ENCODE peak calls at places on chromosomes 12 and 14, in five cellular contexts. G is progenitor cell of endocrine pancreas, E is foreskin fibroblast, X is adrenal gland, S is omental fat pad. O is an unnamed sample.

GRCh38 chr12:27305673-27306504 is 26.7 kb upstream of the BMAL2 start:
- DNase-seq in G (no peak), E (peak), X (no peak), S (no peak), O (no peak)

GRCh38 chr14:81211844-81212243 is 8.9 kb downstream of the GTF2A1 start:
- DNase-seq in G (no peak), E (peak), X (peak), S (no peak), O (no peak)

GRCh38 chr12:93153321-93153720 is 224.2 kb upstream of the EEA1 start:
- DNase-seq in G (no peak), E (peak), X (no peak), S (no peak), O (no peak)

GRCh38 chr12:47095446-47096236 is 15.9 kb upstream of the AMIGO2 start:
- DNase-seq in G (no peak), E (peak), X (no peak), S (no peak), O (no peak)

GRCh38 chr12:89350661-89351488 is 1.4 kb downstream of the DUSP6 start:
- DNase-seq in G (no peak), E (peak), X (no peak), S (no peak), O (no peak)

GRCh38 chr14:37447883-37448391 is 147.1 kb downstream of the FOXA1 start:
- DNase-seq in G (no peak), E (no peak), X (no peak), S (no peak), O (no peak)

GRCh38 chr12:65518771-65519170 is 240.3 kb downstream of the MSRB3 start:
- DNase-seq in G (no peak), E (peak), X (no peak), S (no peak), O (no peak)

GRCh38 chr12:55742719-55743130 is at the start of gene GDF11:
- DNase-seq in G (peak), E (peak), X (peak), S (no peak), O (peak)

GRCh38 chr14:71193663-71194062 is 286.4 kb downstream of the PCNX1 start:
- DNase-seq in G (no peak), E (no peak), X (no peak), S (no peak), O (no peak)

GRCh38 chr12:25495336-25496097 is 57.6 kb downstream of the LMNTD1 start:
- DNase-seq in G (no peak), E (peak), X (no peak), S (no peak), O (no peak)

GRCh38 chr14:33943081-33943480 is 7.8 kb downstream of the EGLN3 start:
- DNase-seq in G (no peak), E (no peak), X (no peak), S (no peak), O (no peak)

GRCh38 chr12:9256341-9256740 is 48.1 kb upstream of the PZP start:
- DNase-seq in G (no peak), E (no peak), X (no peak), S (no peak), O (no peak)

GRCh38 chr12:9256758-9257405 is 48.7 kb upstream of the PZP start:
- DNase-seq in G (no peak), E (no peak), X (no peak), S (no peak), O (no peak)

GRCh38 chr12:9252256-9252655 is 44.1 kb upstream of the PZP start:
- DNase-seq in G (no peak), E (no peak), X (no peak), S (no peak), O (no peak)

GRCh38 chr12:9255837-9256236 is 47.6 kb upstream of the PZP start:
- DNase-seq in G (no peak), E (no peak), X (no peak), S (no peak), O (no peak)

GRCh38 chr12:9253464-9253863 is 45.3 kb upstream of the PZP start:
- DNase-seq in G (no peak), E (no peak), X (no peak), S (no peak), O (no peak)
- TF ChIP-seq CTCF in G (no peak), E (no peak), X (no peak), S (no peak), O (no peak)

GRCh38 chr14:64636980-64637429 is 67.2 kb upstream of the PLEKHG3 start:
- DNase-seq in G (no peak), E (no peak), X (no peak), S (no peak), O (no peak)
- TF ChIP-seq CTCF in G (no peak), E (no peak), X (peak), S (no peak), O (peak)

GRCh38 chr12:96623155-96623554 is 133.8 kb downstream of the CFAP54 start:
- DNase-seq in G (no peak), E (no peak), X (no peak), S (no peak), O (no peak)

DNA sequence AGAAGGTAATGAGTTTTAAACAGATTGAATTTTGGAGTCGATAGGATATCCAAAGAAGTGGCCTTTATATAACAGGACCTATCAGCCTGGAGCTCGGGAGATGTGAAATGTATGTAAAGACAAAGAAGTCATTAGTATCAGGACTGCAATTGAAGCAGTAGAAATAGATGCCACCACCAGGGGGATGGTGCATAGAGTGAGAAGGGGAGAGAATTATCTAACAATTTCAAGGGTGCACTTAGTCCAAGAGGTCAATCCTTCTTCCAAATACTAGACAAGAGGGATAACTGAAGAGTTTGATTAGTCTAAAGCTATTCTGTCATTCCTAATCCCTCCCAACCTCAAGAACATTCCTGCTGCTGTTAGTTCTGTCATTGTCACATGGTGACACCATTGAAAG is 127.8 kb downstream of the CFAP54 start:
- DNase-seq in G (no peak), E (no peak), X (no peak), S (no peak), O (no peak)
- TF ChIP-seq CTCF in G (peak), E (no peak), X (no peak), S (no peak), O (peak)

DNA sequence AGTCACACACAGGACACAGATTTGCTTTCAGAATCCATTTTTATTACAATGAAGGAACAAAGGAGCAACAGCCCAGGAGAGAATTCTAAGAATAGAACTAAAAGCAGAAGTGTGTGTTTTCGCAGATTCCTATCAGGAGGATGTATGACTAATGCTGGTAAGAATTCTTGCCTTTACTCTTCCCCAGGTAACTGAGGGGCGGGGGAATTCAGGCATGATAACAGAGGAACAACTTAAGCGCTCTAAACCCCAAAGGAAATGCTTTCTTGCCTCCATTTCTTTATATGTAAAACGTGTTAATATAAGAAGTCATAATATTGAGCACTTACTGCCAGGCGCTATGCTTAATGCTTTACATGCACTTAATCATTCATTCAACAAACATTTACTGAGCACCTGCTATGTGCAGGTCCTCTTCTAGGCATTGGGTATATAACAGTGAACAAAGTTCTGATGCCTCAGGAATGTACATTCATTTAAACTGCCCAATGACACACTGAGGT is 4.5 kb downstream of the HCAR1 start:
- DNase-seq in G (no peak), E (no peak), X (no peak), S (no peak), O (no peak)
- TF ChIP-seq CTCF in G (no peak), E (no peak), X (no peak), S (no peak), O (no peak)

DNA sequence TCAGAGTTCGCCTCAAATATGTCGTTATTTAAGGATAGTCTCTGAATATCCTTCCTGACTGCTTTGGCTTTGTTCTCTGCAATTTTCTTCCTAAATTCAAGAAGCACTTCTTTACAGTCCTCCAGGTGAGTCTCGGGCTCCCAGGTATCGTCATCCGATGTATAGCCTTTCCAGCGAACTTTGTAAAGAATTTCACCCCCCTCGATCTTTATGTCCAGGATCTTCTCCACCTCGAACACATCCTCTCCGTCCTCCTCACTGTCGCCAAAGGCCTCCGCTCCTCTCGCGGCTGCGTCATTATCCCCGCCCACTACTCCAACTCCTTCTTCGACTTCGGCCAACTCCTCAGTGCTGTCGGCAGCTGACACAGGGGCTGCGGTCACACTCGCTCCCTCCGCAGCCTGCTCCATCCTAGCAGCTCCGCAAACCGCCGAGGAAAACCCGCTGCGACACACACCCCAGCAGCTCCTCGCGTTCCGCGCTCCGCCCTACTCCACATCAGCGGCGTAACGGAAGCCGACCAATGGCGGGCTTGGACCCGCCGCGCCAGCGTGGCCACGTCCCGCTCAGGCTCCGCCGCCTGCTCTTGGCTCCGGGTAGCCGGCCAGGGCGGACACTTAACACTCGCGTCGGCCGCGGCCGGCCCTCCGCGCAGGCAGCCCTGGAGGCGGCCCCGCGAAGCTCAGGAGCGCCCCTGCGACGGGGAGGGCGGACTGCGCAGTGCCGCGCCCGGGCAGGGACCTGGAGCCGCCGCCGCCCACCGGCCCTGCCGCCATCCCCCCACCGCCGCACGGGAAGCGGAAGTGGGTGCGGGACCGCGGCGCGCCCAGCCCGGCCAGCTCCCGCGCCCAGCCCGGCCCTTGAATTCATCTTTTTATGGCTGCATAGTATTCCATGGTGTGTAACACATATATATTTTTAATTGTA is 4.1 kb downstream of the CD163L1 start:
- DNase-seq in G (peak), E (peak), X (no peak), S (no peak), O (peak)
- TF ChIP-seq CTCF in G (peak), E (no peak), X (no peak), S (no peak), O (no peak)

GRCh38 chr12:131533139-131533538 is 177.8 kb upstream of the SFSWAP start:
- DNase-seq in G (no peak), E (no peak), X (no peak), S (no peak), O (no peak)
- TF ChIP-seq CTCF in G (no peak), E (no peak), X (no peak), S (no peak), O (no peak)

GRCh38 chr14:92971601-92972180 is 48.7 kb downstream of the CHGA start:
- DNase-seq in G (no peak), E (no peak), X (no peak), S (no peak), O (no peak)

GRCh38 chr14:92973798-92974372 is 50.9 kb downstream of the CHGA start:
- DNase-seq in G (no peak), E (peak), X (no peak), S (no peak), O (no peak)

GRCh38 chr14:92974541-92975345 is 51.8 kb downstream of the CHGA start:
- DNase-seq in G (no peak), E (no peak), X (no peak), S (no peak), O (no peak)

GRCh38 chr14:92976268-92976667 is 53.3 kb downstream of the CHGA start:
- DNase-seq in G (no peak), E (no peak), X (no peak), S (no peak), O (no peak)

GRCh38 chr14:92973265-92973797 is 50.4 kb downstream of the CHGA start:
- DNase-seq in G (peak), E (peak), X (peak), S (peak), O (peak)
- TF ChIP-seq CTCF in G (peak), E (peak), X (peak), S (no peak), O (peak)

GRCh38 chr12:51533799-51534198 is 57.2 kb upstream of the SCN8A start:
- DNase-seq in G (no peak), E (peak), X (no peak), S (no peak), O (no peak)

GRCh38 chr12:51534675-51535074 is 56.4 kb upstream of the SCN8A start:
- DNase-seq in G (no peak), E (no peak), X (no peak), S (no peak), O (no peak)

GRCh38 chr12:51538149-51538548 is 52.9 kb upstream of the SCN8A start:
- DNase-seq in G (no peak), E (no peak), X (no peak), S (no peak), O (no peak)

GRCh38 chr12:51534216-51534615 is 56.8 kb upstream of the SCN8A start:
- DNase-seq in G (no peak), E (no peak), X (no peak), S (no peak), O (peak)

DNA sequence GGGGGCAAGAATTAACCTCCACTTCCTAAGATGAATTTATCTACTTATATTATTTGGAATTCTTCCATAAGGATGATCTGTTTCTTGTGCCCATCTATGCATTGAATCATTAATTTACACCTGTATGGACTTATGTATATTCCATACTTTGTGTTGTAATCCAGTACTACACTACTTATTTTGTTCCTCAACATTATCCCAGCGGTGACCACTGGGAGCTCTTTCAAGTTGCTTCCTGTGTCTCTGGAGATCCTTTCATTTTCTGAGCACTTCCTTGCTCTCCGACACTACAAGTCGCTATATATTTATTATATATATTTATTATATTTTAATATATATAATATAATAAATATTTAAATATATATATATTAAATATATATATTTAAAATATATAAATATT is 54.9 kb upstream of the SCN8A start:
- DNase-seq in G (no peak), E (peak), X (no peak), S (no peak), O (no peak)
- TF ChIP-seq CTCF in G (peak), E (no peak), X (no peak), S (no peak), O (no peak)

GRCh38 chr14:20228681-20229080 is at the start of gene OR11H7:
- DNase-seq in G (no peak), E (no peak), X (no peak), S (no peak), O (no peak)
- TF ChIP-seq CTCF in G (no peak), E (no peak), X (no peak), S (no peak), O (no peak)